ENCODE peak calls at places on chromosomes 3 and 15, in seven cellular contexts. F, I, Q, E, P, O and G are unnamed samples. For H3K36me3, the result is how much of the 10 kb centered on the place peaks cover.

GRCh38 chr3:28677581-28677980 is 329.0 kb upstream of the AZI2 start:
- DNase-seq in F (no peak), I (no peak), Q (no peak), E (no peak), P (no peak), O (no peak), G (peak)

GRCh38 chr15:98077186-98077585 is 116.7 kb downstream of the ARRDC4 start:
- DNase-seq in F (no peak), I (no peak), Q (no peak), E (no peak), P (no peak), O (no peak), G (no peak)

GRCh38 chr3:81808900-81809299 is 47.5 kb upstream of the GBE1 start:
- DNase-seq in F (no peak), I (no peak), Q (no peak), E (no peak), P (no peak), O (no peak), G (no peak)

GRCh38 chr3:101879102-101879501 is 29.8 kb downstream of the NFKBIZ start:
- DNase-seq in F (no peak), I (no peak), Q (no peak), E (no peak), P (no peak), O (no peak), G (no peak)

GRCh38 chr3:27594096-27594690 is 110.0 kb upstream of the SLC4A7 start:
- DNase-seq in F (no peak), I (no peak), Q (no peak), E (no peak), P (no peak), O (no peak), G (no peak)

GRCh38 chr3:46607603-46608028 is 4.7 kb upstream of the FAM240A start:
- DNase-seq in F (peak), I (peak), Q (peak), E (no peak), P (no peak), O (no peak), G (no peak)

GRCh38 chr15:43516185-43516584 is 1.2 kb upstream of the MAP1A start:
- DNase-seq in F (no peak), I (no peak), Q (no peak), E (no peak), P (peak), O (no peak), G (no peak)

GRCh38 chr3:148379763-148380162 is 317.9 kb upstream of the AGTR1 start:
- DNase-seq in F (peak), I (peak), Q (no peak), E (no peak), P (no peak), O (peak), G (no peak)

GRCh38 chr3:27639271-27639670 is 82.9 kb downstream of the EOMES start:
- DNase-seq in F (no peak), I (no peak), Q (no peak), E (no peak), P (no peak), O (no peak), G (no peak)

GRCh38 chr15:90557147-90557546 is 27.4 kb downstream of the CRTC3 start:
- DNase-seq in F (no peak), I (no peak), Q (no peak), E (no peak), P (no peak), O (peak), G (no peak)

GRCh38 chr3:48120223-48120622 is 68.0 kb downstream of the CDC25A start:
- DNase-seq in F (no peak), I (no peak), Q (no peak), E (no peak), P (no peak), O (no peak), G (no peak)

GRCh38 chr3:54856271-54856670 is 71.6 kb downstream of the LRTM1 start:
- DNase-seq in F (no peak), I (no peak), Q (no peak), E (no peak), P (no peak), O (no peak), G (no peak)

GRCh38 chr3:20141841-20142240 is 44.2 kb downstream of the SGO1 start:
- DNase-seq in F (peak), I (no peak), Q (no peak), E (no peak), P (peak), O (peak), G (no peak)

GRCh38 chr3:73653877-73654276 is 29.1 kb upstream of the PDZRN3 start:
- DNase-seq in F (no peak), I (no peak), Q (no peak), E (no peak), P (no peak), O (no peak), G (no peak)

GRCh38 chr3:17315905-17316304 is 426.5 kb downstream of the TBC1D5 start:
- DNase-seq in F (no peak), I (no peak), Q (no peak), E (no peak), P (no peak), O (no peak), G (no peak)

GRCh38 chr3:22372292-22372949 is 621.4 kb upstream of the ZNF385D start:
- DNase-seq in F (peak), I (no peak), Q (peak), E (no peak), P (no peak), O (peak), G (peak)
- H3K4me3 ChIP-seq in F (peak), I (no peak), Q (peak), E (peak), P (peak), O (peak), G (no peak)

DNA sequence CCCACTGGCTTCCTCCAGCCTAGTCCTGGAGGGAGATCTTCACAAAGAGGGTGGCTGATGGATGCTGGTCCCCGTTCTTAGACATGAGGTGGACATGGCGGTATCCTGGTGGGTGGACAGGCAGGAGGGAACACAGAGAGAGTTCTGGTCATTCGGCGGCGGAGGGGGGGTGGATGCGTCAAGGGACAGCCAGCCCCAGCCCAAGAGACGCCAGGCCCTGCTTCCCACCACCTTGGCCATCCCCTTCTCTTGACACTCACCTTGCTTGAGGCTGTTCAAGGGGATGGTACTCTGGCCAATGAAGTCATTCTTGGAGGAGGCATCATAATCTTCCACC is 17.1 kb downstream of the VILL start:
- DNase-seq in F (no peak), I (no peak), Q (no peak), E (no peak), P (no peak), O (no peak), G (no peak)
- H3K36me3 ChIP-seq in F (under half), I (under half), Q (half or more), E (under half), P (under half), O (under half), G (under half)

GRCh38 chr3:169138849-169139416 is 524.6 kb downstream of the MECOM start:
- DNase-seq in F (no peak), I (no peak), Q (no peak), E (no peak), P (no peak), O (no peak), G (no peak)
- TF ChIP-seq POLR2AphosphoS5 in F (no peak), I (no peak), Q (no peak), E (no peak), P (no peak), O (no peak), G (no peak)

DNA sequence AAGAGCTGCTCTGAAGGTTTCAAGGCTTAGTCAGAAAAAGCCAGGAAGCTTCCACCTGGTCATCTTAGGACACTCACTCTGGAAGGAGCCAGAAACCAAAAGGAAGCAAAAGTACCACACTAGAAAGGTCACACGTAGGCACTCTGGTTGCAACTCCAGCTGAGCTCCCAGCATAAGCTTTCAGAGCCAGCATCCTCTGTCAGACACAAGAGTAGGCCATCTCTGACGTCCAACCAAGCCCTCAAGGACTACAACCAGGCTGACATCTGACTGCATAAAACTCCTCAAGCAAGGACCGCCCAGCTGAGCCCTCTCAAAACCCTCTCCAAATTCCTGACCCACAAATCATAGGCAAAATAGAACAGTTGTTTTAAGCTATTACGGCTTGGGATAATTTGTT is 12.8 kb downstream of the SH3BP5 start:
- DNase-seq in F (no peak), I (no peak), Q (peak), E (no peak), P (peak), O (no peak), G (no peak)
- H3K4me3 ChIP-seq in F (no peak), I (no peak), Q (no peak), E (no peak), P (no peak), O (no peak), G (no peak)

GRCh38 chr15:22867886-22868285 is 29.4 kb downstream of the NIPA2 start:
- DNase-seq in F (no peak), I (no peak), Q (no peak), E (no peak), P (no peak), O (no peak), G (no peak)

GRCh38 chr15:22866066-22866465 is 27.6 kb downstream of the NIPA2 start:
- DNase-seq in F (no peak), I (no peak), Q (no peak), E (no peak), P (no peak), O (no peak), G (no peak)

GRCh38 chr15:22861151-22861550 is 22.7 kb downstream of the NIPA2 start:
- DNase-seq in F (no peak), I (no peak), Q (no peak), E (no peak), P (no peak), O (no peak), G (no peak)

GRCh38 chr15:22868495-22868894 is 30.0 kb downstream of the NIPA2 start:
- DNase-seq in F (no peak), I (no peak), Q (no peak), E (no peak), P (no peak), O (no peak), G (no peak)

GRCh38 chr15:22863356-22863755 is 24.9 kb downstream of the NIPA2 start:
- DNase-seq in F (no peak), I (no peak), Q (no peak), E (no peak), P (no peak), O (no peak), G (no peak)
- H3K36me3 ChIP-seq in F (half or more), I (half or more), Q (half or more), E (under half), P (under half), O (half or more), G (half or more)

GRCh38 chr3:174859756-174860155 is 622 bp downstream of the NAALADL2 start:
- DNase-seq in F (peak), I (no peak), Q (no peak), E (no peak), P (no peak), O (no peak), G (no peak)
- TF ChIP-seq POLR2AphosphoS5 in F (no peak), I (no peak), Q (no peak), E (no peak), P (no peak), O (no peak), G (no peak)

DNA sequence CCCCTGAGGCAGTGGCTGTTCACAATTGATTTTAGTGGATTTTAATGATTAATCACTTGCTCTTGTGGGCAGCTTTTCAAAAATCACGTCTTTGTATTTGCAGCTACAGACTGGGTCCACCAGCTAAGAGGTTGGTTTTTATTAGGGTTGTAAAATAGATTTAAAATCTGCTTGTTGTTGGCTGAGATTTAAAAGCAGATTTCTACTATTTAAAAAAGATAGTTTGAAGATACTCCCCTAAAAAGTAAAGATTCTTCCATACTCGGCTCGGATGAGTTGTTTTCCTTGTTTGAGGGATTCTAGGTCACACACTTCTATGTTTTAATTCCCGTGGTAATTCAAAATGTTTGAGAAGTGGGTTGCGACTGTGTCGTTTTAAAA is 1.7 kb downstream of the KLHL24 start:
- DNase-seq in F (no peak), I (no peak), Q (no peak), E (no peak), P (no peak), O (no peak), G (no peak)
- H3K4me3 ChIP-seq in F (peak), I (peak), Q (peak), E (peak), P (peak), O (peak), G (peak)

GRCh38 chr3:52454938-52455282 is 494 bp upstream of the NISCH start:
- DNase-seq in F (no peak), I (no peak), Q (no peak), E (no peak), P (no peak), O (no peak), G (no peak)
- H3K36me3 ChIP-seq in F (under half), I (under half), Q (under half), E (under half), P (under half), O (under half), G (under half)

GRCh38 chr15:57384024-57384423 is 7.7 kb downstream of the CGNL1 start:
- DNase-seq in F (no peak), I (no peak), Q (no peak), E (no peak), P (peak), O (no peak), G (no peak)
- TF ChIP-seq POLR2AphosphoS5 in F (no peak), I (no peak), Q (no peak), E (no peak), P (peak), O (no peak), G (no peak)